ENCODE peak calls at places on chromosomes 5 and 9, in five cellular contexts. J is AG04450; E is dorsolateral prefrontal cortex; P is neuronal stem cell; C is stimulated activated naive B cell treated with anti-CD40 and anti-IgM and Interleukin-4, amounts not matched to agents 10 μg/mL and 1 μg/mL and 100 μg/mL, for 72 hours. V is an unnamed sample.

GRCh38 chr9:4985376-4986266 is 549 bp downstream of the JAK2 start:
- DNase-seq in J (no peak), E (no peak), P (peak), C (peak), V (no peak)

GRCh38 chr5:163503106-163504090 is 2.0 kb upstream of the MAT2B start:
- DNase-seq in J (no peak), E (no peak), P (peak), C (peak), V (no peak)

GRCh38 chr9:70111641-70112236 is 68.1 kb downstream of the MAMDC2 start:
- DNase-seq in J (no peak), E (no peak), P (no peak), C (no peak), V (no peak)

GRCh38 chr5:122367445-122367844 is 55.4 kb downstream of the SNCAIP start:
- DNase-seq in J (no peak), E (no peak), P (no peak), C (no peak), V (no peak)

GRCh38 chr5:150286820-150287219 is 2.8 kb downstream of the CAMK2A start:
- DNase-seq in J (no peak), E (no peak), P (no peak), C (no peak), V (no peak)

GRCh38 chr9:82923410-82924242 is 139.3 kb downstream of the RASEF start:
- DNase-seq in J (no peak), E (no peak), P (no peak), C (no peak), V (no peak)

GRCh38 chr5:175681045-175681974 is 23.4 kb downstream of the HRH2 start:
- DNase-seq in J (no peak), E (no peak), P (no peak), C (no peak), V (no peak)

GRCh38 chr9:114580609-114581193 is 6.9 kb upstream of the ATP6V1G1 start:
- DNase-seq in J (no peak), E (no peak), P (no peak), C (no peak), V (no peak)

GRCh38 chr9:134179918-134180785 is 15.8 kb upstream of the RNU6ATAC start:
- DNase-seq in J (no peak), E (peak), P (no peak), C (no peak), V (no peak)

GRCh38 chr5:58077387-58077786 is 382.5 kb downstream of the PLK2 start:
- DNase-seq in J (no peak), E (no peak), P (no peak), C (no peak), V (no peak)

GRCh38 chr5:178590141-178590923 is at the start of gene COL23A1:
- DNase-seq in J (no peak), E (no peak), P (peak), C (no peak), V (peak)

GRCh38 chr9:3337515-3337914 is 188.3 kb downstream of the RFX3 start:
- DNase-seq in J (no peak), E (no peak), P (no peak), C (no peak), V (no peak)

GRCh38 chr9:137643921-137644320 is 25.1 kb downstream of the EHMT1 start:
- DNase-seq in J (no peak), E (no peak), P (no peak), C (no peak), V (no peak)

GRCh38 chr9:128503870-128504269 is 649 bp upstream of the GLE1 start:
- DNase-seq in J (no peak), E (no peak), P (no peak), C (no peak), V (no peak)

GRCh38 chr5:83340511-83340918 is 131.0 kb upstream of the VCAN start:
- DNase-seq in J (no peak), E (no peak), P (no peak), C (no peak), V (no peak)

GRCh38 chr5:116626272-116626723 is 51.7 kb upstream of the SEMA6A start:
- DNase-seq in J (no peak), E (peak), P (no peak), C (no peak), V (no peak)

GRCh38 chr5:34053133-34053532 is 10.1 kb upstream of the C1QTNF3 start:
- DNase-seq in J (peak), E (no peak), P (no peak), C (no peak), V (no peak)

GRCh38 chr9:13841801-13842462 is 472.0 kb downstream of the NFIB start:
- DNase-seq in J (no peak), E (no peak), P (no peak), C (no peak), V (no peak)

GRCh38 chr5:137603891-137604290 is 104.8 kb upstream of the SPOCK1 start:
- DNase-seq in J (no peak), E (no peak), P (no peak), C (no peak), V (no peak)

GRCh38 chr9:88605500-88606172 is 70.7 kb downstream of the NXNL2 start:
- DNase-seq in J (no peak), E (no peak), P (no peak), C (no peak), V (no peak)

GRCh38 chr5:174533771-174534221 is 190.6 kb upstream of the MSX2 start:
- DNase-seq in J (peak), E (no peak), P (no peak), C (no peak), V (no peak)

V was measured in D721Med.